ENCODE peak calls at places on chromosomes 2 and 18, in four cellular contexts. N, A, V and T are unnamed samples. For H3F3A, the result is how much of the 10 kb centered on the place peaks cover.

GRCh38 chr2:234904785-234905184 is 47.0 kb upstream of the SH3BP4 start:
- DNase-seq in N (no peak), A (peak), V (no peak), T (no peak)

GRCh38 chr2:216119986-216120385 is 10.8 kb downstream of the XRCC5 start:
- DNase-seq in N (no peak), A (no peak), V (no peak), T (no peak)

GRCh38 chr2:128327180-128327964 is 8.7 kb upstream of the HS6ST1 start:
- DNase-seq in N (peak), A (no peak), V (no peak), T (no peak)

GRCh38 chr18:58937913-58938312 is 73.2 kb downstream of the ZNF532 start:
- DNase-seq in N (no peak), A (no peak), V (no peak), T (no peak)

GRCh38 chr2:74179063-74179865 is 585 bp upstream of the MOB1A start:
- DNase-seq in N (no peak), A (peak), V (no peak), T (no peak)

GRCh38 chr2:209809256-209809655 is 37.6 kb downstream of the UNC80 start:
- DNase-seq in N (no peak), A (no peak), V (no peak), T (no peak)

GRCh38 chr2:234555616-234556249 is 58.9 kb upstream of the ARL4C start:
- DNase-seq in N (peak), A (no peak), V (no peak), T (no peak)

GRCh38 chr18:49752095-49752457 is 61.3 kb downstream of the ACAA2 start:
- DNase-seq in N (no peak), A (no peak), V (no peak), T (no peak)

GRCh38 chr2:20583425-20583881 is 67.4 kb downstream of the HS1BP3 start:
- DNase-seq in N (no peak), A (no peak), V (no peak), T (no peak)

GRCh38 chr2:72138921-72139381 is 8.7 kb downstream of the CYP26B1 start:
- DNase-seq in N (peak), A (peak), V (no peak), T (no peak)

GRCh38 chr18:39191931-39192330 is 1626.3 kb upstream of the CELF4 start:
- DNase-seq in N (peak), A (no peak), V (no peak), T (no peak)

GRCh38 chr2:36376992-36377738 is 21.6 kb downstream of the CRIM1 start:
- DNase-seq in N (no peak), A (peak), V (no peak), T (peak)

GRCh38 chr2:54979645-54980044 is 70.6 kb downstream of the RTN4 start:
- DNase-seq in N (no peak), A (peak), V (no peak), T (peak)

GRCh38 chr2:99819766-99820165 is 322.6 kb downstream of the AFF3 start:
- DNase-seq in N (peak), A (no peak), V (no peak), T (peak)

GRCh38 chr18:59993560-59993959 is 93.8 kb downstream of the PMAIP1 start:
- DNase-seq in N (no peak), A (no peak), V (no peak), T (no peak)

GRCh38 chr2:146807568-146808168 is 1037.2 kb upstream of the ACVR2A start:
- DNase-seq in N (no peak), A (no peak), V (no peak), T (peak)

GRCh38 chr2:20588918-20589871 is 61.7 kb downstream of the HS1BP3 start:
- DNase-seq in N (no peak), A (no peak), V (no peak), T (no peak)

DNA sequence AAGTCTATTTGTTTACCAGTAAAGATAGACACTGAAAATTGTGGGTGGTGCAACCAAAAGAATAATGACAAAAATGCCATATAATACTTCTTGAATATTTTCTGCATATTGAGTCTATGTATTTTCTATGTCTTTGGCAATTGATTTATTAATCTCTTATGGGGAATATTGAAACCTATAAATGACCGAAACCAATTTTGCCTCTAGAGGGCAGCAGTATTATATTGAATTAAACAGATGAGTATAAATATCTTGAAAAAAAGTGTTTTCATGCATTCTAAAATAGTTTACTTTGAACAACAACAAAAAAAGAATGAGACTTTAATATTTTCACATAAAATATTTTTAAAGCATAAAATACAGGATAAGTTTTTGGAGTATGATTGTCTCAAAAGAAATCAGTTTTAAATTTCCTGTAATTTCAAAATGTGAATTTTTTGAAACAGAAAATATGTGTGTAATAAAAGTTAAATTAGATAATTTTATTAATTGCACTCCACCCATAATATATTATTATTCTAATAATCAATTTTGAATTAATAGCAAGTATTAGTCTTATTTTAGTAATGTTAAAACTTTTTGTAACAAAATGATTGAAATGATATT is 49.9 kb upstream of the CALCRL start:
- DNase-seq in N (no peak), A (no peak), V (no peak), T (peak)
- TF ChIP-seq CTCF in N (peak), A (peak), V (peak), T (no peak)

GRCh38 chr2:29207352-29207751 is 92.1 kb downstream of the CLIP4 start:
- DNase-seq in N (no peak), A (no peak), V (no peak), T (no peak)

GRCh38 chr2:29206941-29207340 is 91.7 kb downstream of the CLIP4 start:
- DNase-seq in N (no peak), A (no peak), V (no peak), T (peak)

GRCh38 chr2:29196792-29197788 is 81.9 kb downstream of the CLIP4 start:
- DNase-seq in N (peak), A (no peak), V (peak), T (peak)

GRCh38 chr2:29202819-29203495 is 87.7 kb downstream of the CLIP4 start:
- DNase-seq in N (peak), A (no peak), V (no peak), T (no peak)

DNA sequence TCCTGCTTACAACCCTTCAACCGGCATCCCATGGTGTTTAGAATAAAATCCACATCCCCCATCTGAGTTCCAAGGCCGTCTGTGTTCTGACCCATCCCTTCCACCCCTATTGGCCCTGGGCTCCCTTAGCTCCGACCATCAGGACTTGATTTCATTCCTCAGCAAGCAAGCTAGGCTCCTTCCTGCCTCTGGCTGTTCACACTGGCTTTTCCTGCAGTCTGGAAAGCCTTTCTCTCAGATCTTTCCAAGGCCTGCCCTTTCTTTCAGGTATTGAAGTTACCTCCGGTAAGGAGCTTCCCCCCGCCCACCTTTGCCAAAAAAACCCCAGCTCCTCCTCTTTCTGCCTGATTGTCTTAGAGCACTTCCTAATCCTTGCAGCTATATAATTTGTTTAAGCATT is 86.8 kb downstream of the CLIP4 start:
- DNase-seq in N (peak), A (no peak), V (no peak), T (peak)
- H3K4me2 ChIP-seq in N (no peak), A (no peak), V (no peak), T (no peak)

GRCh38 chr2:174602741-174603140 is 5.1 kb upstream of the WIPF1 start:
- DNase-seq in N (no peak), A (no peak), V (no peak), T (no peak)
- H3F3A ChIP-seq in N (under half), A (under half), V (under half), T (under half)

DNA sequence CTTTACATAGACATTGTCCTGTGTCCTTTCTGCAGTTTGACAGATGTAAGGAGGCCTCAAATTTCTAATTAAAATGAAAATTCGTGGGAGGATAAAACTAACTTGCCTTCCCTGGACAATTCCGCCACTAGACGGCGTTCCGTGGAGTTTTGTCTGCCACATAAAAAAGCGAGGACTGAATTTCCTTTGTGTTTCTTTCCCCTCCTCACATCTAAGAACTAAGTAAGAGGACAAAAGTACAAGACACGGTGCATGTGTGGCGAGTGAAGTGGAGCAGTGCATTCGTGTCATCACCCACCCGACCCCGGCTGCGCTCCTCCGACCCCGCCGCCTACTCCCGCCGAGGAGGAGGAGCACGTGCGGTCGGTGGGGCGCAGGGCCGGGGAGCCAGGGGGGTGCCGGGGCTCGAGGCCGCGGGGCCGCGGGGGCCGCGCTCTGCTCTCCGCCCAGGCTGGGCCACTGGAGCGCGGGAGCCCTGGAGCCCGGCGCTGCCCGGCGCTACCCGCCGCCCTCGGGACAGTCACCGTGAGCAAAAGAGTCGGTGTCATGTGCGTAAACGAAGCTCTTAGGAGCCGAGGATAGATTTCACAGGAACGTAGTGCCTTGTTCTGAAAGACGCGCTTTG is 10.8 kb downstream of the TBR1 start:
- DNase-seq in N (peak), A (no peak), V (no peak), T (peak)
- TF ChIP-seq CTCF in N (peak), A (no peak), V (no peak), T (peak)

GRCh38 chr2:8577573-8577972 is 104.3 kb upstream of the ID2 start:
- DNase-seq in N (no peak), A (no peak), V (no peak), T (no peak)
- H3K4me2 ChIP-seq in N (no peak), A (no peak), V (no peak), T (no peak)

DNA sequence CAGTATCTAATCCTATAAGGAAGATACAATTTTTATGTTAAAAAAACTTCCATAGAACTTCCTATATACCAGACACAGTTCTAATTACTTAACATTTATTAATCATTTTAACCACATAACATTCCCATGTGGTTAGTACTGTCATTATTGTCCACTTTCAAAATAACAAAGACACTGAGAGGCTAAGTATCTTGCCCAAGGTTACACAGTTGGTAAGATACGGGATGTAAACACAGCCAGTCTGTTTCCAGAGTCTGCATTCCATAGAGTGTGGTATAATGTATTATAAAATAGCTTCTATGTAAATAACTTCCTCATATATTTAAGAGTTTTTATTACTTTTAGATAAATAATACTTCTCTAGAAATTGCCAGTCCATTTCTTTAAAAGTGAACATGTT is 383.3 kb upstream of the ETAA1 start:
- DNase-seq in N (no peak), A (no peak), V (no peak), T (no peak)
- H3F3A ChIP-seq in N (under half), A (under half), V (under half), T (under half)

GRCh38 chr18:8984131-8984670 is 118.3 kb upstream of the NDUFV2 start:
- DNase-seq in N (no peak), A (no peak), V (no peak), T (no peak)

GRCh38 chr18:8980496-8981402 is 121.8 kb upstream of the NDUFV2 start:
- DNase-seq in N (no peak), A (no peak), V (no peak), T (no peak)

GRCh38 chr18:8979258-8979988 is 123.1 kb upstream of the NDUFV2 start:
- DNase-seq in N (no peak), A (no peak), V (no peak), T (no peak)

GRCh38 chr18:8978394-8978793 is 124.1 kb upstream of the NDUFV2 start:
- DNase-seq in N (no peak), A (no peak), V (peak), T (no peak)

GRCh38 chr18:8982416-8983183 is 119.9 kb upstream of the NDUFV2 start:
- DNase-seq in N (peak), A (no peak), V (peak), T (peak)
- TF ChIP-seq CTCF in N (peak), A (peak), V (peak), T (peak)

GRCh38 chr18:69567813-69568488 is 167.3 kb downstream of the DOK6 start:
- DNase-seq in N (no peak), A (peak), V (no peak), T (peak)

GRCh38 chr18:69564602-69565001 is 163.9 kb downstream of the DOK6 start:
- DNase-seq in N (no peak), A (no peak), V (no peak), T (no peak)

GRCh38 chr18:69574401-69574800 is 173.7 kb downstream of the DOK6 start:
- DNase-seq in N (no peak), A (no peak), V (no peak), T (no peak)

GRCh38 chr18:69569133-69569532 is 168.4 kb downstream of the DOK6 start:
- DNase-seq in N (no peak), A (no peak), V (no peak), T (no peak)
- H3K4me2 ChIP-seq in N (no peak), A (no peak), V (no peak), T (no peak)

DNA sequence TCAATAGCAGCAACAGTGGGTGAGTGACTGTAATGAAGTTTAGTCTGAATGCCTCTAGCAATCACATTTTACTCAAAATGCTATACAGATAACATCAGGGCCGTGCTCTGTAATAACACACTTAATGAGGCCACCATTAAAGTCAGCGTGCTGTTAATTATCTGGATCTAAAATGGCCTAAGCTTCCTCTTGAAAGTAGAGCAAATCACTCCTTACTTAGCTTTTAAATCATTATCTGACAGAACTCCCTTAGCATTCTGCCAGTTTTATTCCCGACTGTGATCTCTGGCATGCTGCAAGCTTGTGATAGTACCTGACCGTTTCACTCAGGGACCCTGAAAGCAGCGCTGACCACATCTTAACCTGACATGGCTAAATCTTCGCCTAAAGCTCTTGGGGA is 9.0 kb downstream of the RPS7 start:
- DNase-seq in N (peak), A (no peak), V (no peak), T (no peak)
- H3F3A ChIP-seq in N (under half), A (half or more), V (under half), T (under half)

GRCh38 chr2:17540813-17541513 is 467 bp downstream of the VSNL1 start:
- DNase-seq in N (peak), A (no peak), V (peak), T (no peak)
- TF ChIP-seq CTCF in N (no peak), A (no peak), V (no peak), T (no peak)